ENCODE peak calls at places on chromosomes 1 and 21, in five cellular contexts. G is K562, B is body of pancreas, F is nephron progenitor cell, N is H9. I is an unnamed sample.

GRCh38 chr1:245301921-245302320 is 147.1 kb downstream of the KIF26B start:
- DNase-seq in B (no peak), G (no peak), N (no peak), F (no peak), I (no peak)

GRCh38 chr21:39258207-39258606 is 55.2 kb downstream of the BRWD1 start:
- DNase-seq in G (no peak), F (no peak), B (no peak), N (no peak), I (no peak)

GRCh38 chr1:25137106-25137505 is 95.2 kb downstream of the SYF2 start:
- DNase-seq in F (no peak), G (no peak), B (no peak), N (no peak), I (no peak)

GRCh38 chr1:1630191-1630964 is 1.6 kb upstream of the MMP23B start:
- DNase-seq in N (peak), B (peak), G (no peak), F (peak), I (peak)

GRCh38 chr1:9589144-9589718 is 520 bp downstream of the TMEM201 start:
- DNase-seq in B (peak), G (peak), F (peak), N (no peak), I (peak)

GRCh38 chr21:37220433-37220980 is 46.6 kb downstream of the VPS26C start:
- DNase-seq in G (no peak), N (no peak), B (peak), F (no peak), I (no peak)

GRCh38 chr1:45573231-45573804 is 10.5 kb upstream of the NASP start:
- DNase-seq in G (no peak), N (peak), F (no peak), B (no peak), I (no peak)

GRCh38 chr1:166145496-166145895 is 21.3 kb downstream of the FAM78B start:
- DNase-seq in N (no peak), G (no peak), F (no peak), B (no peak), I (no peak)

GRCh38 chr1:8965121-8965820 is 19.6 kb downstream of the CA6 start:
- DNase-seq in B (no peak), F (no peak), G (no peak), N (no peak), I (no peak)

GRCh38 chr1:21774835-21775541 is 8.0 kb downstream of the USP48 start:
- DNase-seq in B (no peak), N (no peak), G (no peak), F (no peak), I (no peak)

GRCh38 chr1:160018900-160019299 is 12.9 kb downstream of the PIGM start:
- DNase-seq in F (no peak), G (no peak), B (no peak), N (no peak), I (no peak)

GRCh38 chr1:198246331-198246730 is 89.5 kb downstream of the NEK7 start:
- DNase-seq in B (no peak), G (no peak), N (no peak), F (no peak), I (no peak)

GRCh38 chr1:7471836-7472235 is 299.3 kb upstream of the VAMP3 start:
- DNase-seq in F (no peak), B (no peak), N (no peak), G (no peak), I (no peak)

GRCh38 chr1:26994020-26994745 is 691 bp downstream of the TRNP1 start:
- DNase-seq in N (peak), B (peak), G (peak), F (peak), I (no peak)

GRCh38 chr1:108199781-108200626 is at the start of gene SLC25A24:
- DNase-seq in B (peak), N (peak), F (peak), G (peak), I (peak)

GRCh38 chr1:172002725-172003345 is 161.5 kb downstream of the DNM3 start:
- DNase-seq in N (no peak), B (peak), F (peak), G (peak), I (no peak)

GRCh38 chr1:63112155-63112914 is 210.0 kb upstream of the FOXD3 start:
- DNase-seq in N (no peak), G (no peak), B (no peak), F (no peak), I (no peak)

GRCh38 chr1:7896994-7897393 is 43.6 kb downstream of the TNFRSF9 start:
- DNase-seq in B (no peak), N (no peak), G (no peak), F (no peak), I (no peak)

GRCh38 chr1:69290266-69290665 is 277.5 kb upstream of the LRRC7 start:
- DNase-seq in F (no peak), G (no peak), B (no peak), N (no peak), I (no peak)

GRCh38 chr1:1433804-1434130 is 1.7 kb upstream of the VWA1 start:
- DNase-seq in G (no peak), B (peak), N (no peak), F (peak), I (no peak)

GRCh38 chr1:103348136-103348535 is 177.4 kb upstream of the RNPC3 start:
- DNase-seq in F (no peak), B (no peak), G (no peak), N (no peak), I (no peak)

GRCh38 chr1:179881642-179882252 is 338 bp upstream of the TOR1AIP1 start:
- DNase-seq in G (peak), B (peak), N (no peak), F (no peak), I (no peak)

GRCh38 chr1:180158149-180159147 is 3.8 kb downstream of the QSOX1 start:
- DNase-seq in B (peak), F (no peak), G (no peak), N (no peak), I (no peak)

DNA sequence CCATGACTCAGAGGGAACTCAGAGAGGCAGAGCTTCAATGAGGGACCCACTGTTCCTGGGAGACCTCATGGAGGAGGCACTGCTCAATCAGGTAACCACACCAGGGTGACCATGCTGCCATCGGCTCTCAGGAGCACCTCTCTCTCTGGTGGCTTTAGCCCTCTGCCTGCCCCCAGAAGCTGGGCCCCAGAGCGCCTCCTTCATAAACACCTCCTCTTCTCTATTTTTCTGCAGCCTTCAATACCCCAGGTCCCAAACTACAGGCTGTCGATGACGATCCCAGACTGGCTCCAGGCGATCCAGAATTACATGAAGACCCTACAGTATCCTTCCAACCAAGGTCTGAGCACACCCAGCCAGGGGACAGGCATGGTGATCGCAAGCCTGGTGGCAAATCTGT is 10.6 kb downstream of the VASH2 start:
- DNase-seq in F (no peak), G (no peak), B (no peak), N (no peak), I (no peak)
- TF ChIP-seq CTCF in F (no peak), G (no peak), B (no peak), N (no peak), I (no peak)

DNA sequence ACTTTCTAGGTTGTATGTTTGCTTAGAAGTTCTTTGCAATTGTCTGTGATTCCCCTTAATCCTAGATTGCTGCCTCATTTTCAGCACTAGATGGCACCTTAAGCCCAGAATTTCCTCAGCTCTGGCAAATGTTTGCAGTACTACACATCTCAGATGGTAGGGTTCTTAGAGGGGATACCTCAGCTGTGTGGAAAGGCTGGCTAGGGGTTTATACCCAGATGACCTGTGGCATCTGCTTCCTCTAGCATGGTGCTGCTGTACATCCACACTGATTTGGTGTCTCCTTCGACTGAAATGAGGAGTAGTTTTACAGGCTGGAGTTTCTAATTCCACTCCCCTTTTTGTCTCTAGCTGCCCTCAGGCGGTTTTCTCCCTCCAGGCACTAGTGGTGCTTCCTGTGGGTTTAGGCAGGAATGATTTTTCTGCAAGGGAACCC is 23.5 kb downstream of the ASB17 start:
- DNase-seq in G (no peak), B (no peak), N (peak), F (peak), I (no peak)
- TF ChIP-seq CTCF in G (peak), B (no peak), N (peak), F (peak), I (no peak)

DNA sequence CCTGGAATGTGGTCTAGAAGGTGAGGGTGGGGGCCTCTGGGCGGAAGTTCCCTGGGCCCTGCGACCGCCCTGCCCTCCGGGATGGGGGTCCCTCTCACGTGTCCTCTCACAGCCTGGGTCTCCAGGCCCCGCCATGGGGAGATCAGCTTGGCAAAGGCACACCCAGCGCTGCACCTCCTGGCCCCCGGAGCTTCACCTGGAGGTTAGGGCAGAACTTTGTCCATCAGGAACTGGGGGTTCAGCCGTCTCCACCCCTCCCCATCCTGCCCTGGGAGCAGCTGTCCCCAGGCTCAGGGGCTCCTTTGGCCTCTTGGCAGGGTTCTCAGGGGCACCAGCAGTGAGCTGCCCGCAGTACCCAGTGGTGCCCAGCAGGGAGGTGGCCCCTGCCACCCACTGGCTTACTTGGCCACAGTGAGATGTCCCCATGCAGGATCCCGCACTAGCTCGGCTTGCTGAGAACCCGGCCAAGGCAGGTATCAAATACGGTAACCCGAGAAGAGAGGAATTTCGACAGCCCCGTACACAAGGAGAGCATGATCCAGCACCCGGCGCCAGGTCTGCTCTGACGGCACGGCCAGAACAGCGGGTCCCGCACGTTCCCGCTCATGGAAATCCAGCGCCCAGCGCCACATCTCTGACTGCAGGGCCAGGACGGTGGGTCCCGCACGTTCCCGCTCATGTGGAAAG is 36.7 kb downstream of the RRP1 start:
- DNase-seq in N (peak), G (no peak), F (peak), B (no peak), I (no peak)
- TF ChIP-seq CTCF in N (peak), G (no peak), F (peak), B (peak), I (no peak)

GRCh38 chr1:47216278-47217059 is 15.6 kb downstream of the TAL1 start:
- DNase-seq in G (no peak), F (no peak), B (no peak), N (no peak), I (no peak)

GRCh38 chr1:47215713-47216112 is 16.3 kb downstream of the TAL1 start:
- DNase-seq in G (no peak), F (no peak), N (no peak), B (no peak), I (no peak)

GRCh38 chr1:47222476-47222875 is 9.5 kb downstream of the TAL1 start:
- DNase-seq in N (no peak), G (no peak), B (no peak), F (no peak), I (no peak)

GRCh38 chr1:47219590-47220220 is 12.3 kb downstream of the TAL1 start:
- DNase-seq in B (no peak), F (no peak), G (no peak), N (no peak), I (no peak)

GRCh38 chr1:47219001-47219400 is 13.0 kb downstream of the TAL1 start:
- DNase-seq in B (no peak), G (no peak), N (no peak), F (no peak), I (no peak)
- TF ChIP-seq CTCF in B (no peak), G (no peak), N (no peak), F (no peak), I (no peak)

DNA sequence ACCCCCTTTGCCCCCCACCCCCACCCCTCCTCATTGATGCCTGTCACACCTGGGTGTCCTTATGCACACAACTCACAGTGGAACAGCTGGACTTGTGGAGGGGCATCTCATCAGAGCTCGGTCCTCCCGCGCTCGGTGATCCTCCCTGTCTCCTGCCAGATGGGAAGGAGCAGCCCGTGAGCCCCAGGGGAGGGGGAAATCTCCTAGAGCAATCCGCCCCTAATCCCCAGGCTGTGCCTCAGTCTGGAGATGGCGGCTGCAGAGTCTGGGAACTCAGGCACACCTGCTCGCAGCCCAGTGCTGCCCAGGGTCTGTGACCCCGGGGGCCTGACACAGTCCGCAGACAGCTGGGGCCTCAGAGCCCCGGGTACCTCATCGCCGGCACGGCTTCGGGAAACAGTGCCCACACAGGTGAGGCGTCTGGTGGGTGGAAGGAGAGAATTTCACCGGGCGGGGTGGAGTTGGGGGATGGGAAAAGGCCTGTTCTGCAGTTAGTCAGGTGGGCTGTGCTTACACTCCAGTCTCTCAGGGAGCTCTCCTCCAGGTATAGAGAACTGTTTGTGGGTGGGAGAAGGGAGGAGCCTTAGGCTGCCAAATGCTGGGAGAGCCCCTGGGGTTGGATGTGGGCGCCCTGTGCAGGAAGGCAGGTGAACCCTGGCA is 29.3 kb downstream of the TMCC2 start:
- DNase-seq in B (no peak), G (no peak), N (no peak), F (no peak), I (no peak)
- TF ChIP-seq CTCF in B (no peak), G (no peak), N (no peak), F (no peak), I (no peak)

GRCh38 chr1:187110351-187110750 is 281.6 kb downstream of the PLA2G4A start:
- DNase-seq in B (no peak), G (no peak), N (no peak), F (no peak), I (no peak)

DNA sequence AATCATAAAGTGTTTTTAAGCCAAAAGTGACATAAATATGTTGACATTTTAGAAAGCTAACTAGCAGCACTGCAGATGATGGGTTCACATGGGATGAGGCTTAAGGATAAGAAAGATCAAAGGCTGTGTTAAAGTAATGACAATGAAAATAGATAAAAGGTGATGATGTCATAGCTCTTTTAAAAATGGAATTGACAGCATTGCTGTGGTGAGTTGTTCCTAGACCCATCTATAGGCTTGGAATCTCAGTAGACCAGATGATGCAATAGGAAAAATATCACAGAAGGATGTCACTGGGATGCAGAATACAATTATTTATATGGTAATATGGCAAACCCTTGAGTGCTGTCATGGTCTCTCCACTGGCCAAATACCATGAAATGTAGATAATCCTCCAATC is 286.0 kb downstream of the PLA2G4A start:
- DNase-seq in G (no peak), F (no peak), N (no peak), B (no peak), I (no peak)
- TF ChIP-seq CTCF in G (no peak), F (no peak), N (no peak), B (no peak), I (no peak)

DNA sequence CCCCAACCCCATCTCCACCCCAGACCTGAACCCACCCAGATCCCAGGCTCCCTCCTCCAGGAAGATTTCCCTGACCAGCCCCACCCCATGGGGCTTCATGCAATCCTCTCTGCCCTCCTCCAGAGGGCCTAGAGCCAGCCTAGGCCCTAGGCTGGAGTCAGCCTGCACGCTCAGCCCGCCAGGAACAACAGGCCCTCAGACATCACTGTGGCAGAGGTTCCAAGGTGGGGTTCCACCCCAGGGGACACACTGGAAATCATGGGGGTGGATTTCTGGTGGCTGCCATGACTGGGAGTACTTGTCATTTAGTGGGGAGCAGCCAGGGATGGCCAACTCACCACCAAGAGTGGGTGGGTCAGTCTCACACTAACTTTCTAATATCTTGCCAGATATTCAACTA is 122.0 kb downstream of the GLIS1 start:
- DNase-seq in F (no peak), G (no peak), N (peak), B (no peak), I (no peak)
- TF ChIP-seq CTCF in F (no peak), G (peak), N (peak), B (no peak), I (no peak)

GRCh38 chr1:32072622-32073386 is at the start of gene TMEM39B:
- DNase-seq in F (peak), N (peak), G (peak), B (peak), I (peak)
- TF ChIP-seq CTCF in F (peak), N (no peak), G (peak), B (peak), I (no peak)

DNA sequence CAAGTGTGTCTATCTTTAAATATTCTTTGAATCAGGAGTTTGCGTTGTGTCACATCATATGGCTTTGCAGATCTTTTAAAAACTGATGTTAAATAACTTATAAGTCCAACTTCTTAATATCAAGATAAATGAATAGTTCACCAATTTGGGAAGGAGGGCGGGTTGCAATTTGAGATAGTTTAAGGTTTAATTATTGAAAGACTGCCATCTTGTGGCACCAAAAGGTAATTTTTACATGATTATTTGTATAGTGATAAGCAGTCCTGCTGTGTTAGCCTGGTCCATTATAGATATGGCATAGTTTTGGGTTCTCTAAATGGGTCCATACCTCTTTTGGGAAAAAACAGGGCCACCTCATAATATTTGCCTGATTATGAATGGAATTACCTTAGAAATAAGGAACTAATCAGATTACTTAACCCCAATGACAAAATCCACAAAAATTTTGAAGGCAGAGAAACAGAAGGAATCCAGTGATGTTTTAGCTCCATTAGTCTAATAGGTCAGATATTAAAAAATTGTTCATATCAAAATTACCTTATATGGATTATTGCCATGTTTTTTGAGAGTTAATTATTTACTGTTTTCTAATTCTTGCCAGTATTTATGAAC is 64.3 kb downstream of the PRKAA2 start:
- DNase-seq in N (no peak), F (peak), G (peak), B (peak), I (no peak)
- TF ChIP-seq CTCF in N (peak), F (peak), G (no peak), B (peak), I (no peak)

I was measured in activated B cell treated with CpG ODN at 0.5 μM for 24 hours.